ENCODE peak calls at places on chromosomes 11 and 22, in ten cellular contexts. T, M, B, O, W, L, H, J, R and F are unnamed samples.

GRCh38 chr22:44443641-44444235 is 54.3 kb downstream of the RTL6 start:
- DNase-seq in T (no peak), M (no peak), B (no peak), O (no peak), W (peak), L (no peak), H (no peak), J (no peak), R (no peak), F (peak)

GRCh38 chr22:33726294-33726711 is 194.0 kb downstream of the LARGE1 start:
- DNase-seq in T (no peak), M (no peak), B (no peak), O (peak), W (no peak), L (no peak), H (no peak), J (no peak), R (no peak), F (no peak)

GRCh38 chr22:49394116-49394785 is 433.4 kb downstream of the BRD1 start:
- DNase-seq in T (no peak), M (no peak), B (no peak), O (no peak), W (no peak), L (no peak), H (no peak), J (no peak), R (no peak), F (no peak)

GRCh38 chr11:119512373-119512772 is 89.4 kb upstream of the THY1 start:
- DNase-seq in T (peak), M (no peak), B (no peak), O (no peak), W (no peak), L (no peak), H (no peak), J (no peak), R (no peak), F (no peak)

GRCh38 chr11:6725386-6725896 is 42.3 kb upstream of the MRPL17 start:
- DNase-seq in T (no peak), M (no peak), B (no peak), O (no peak), W (no peak), L (no peak), H (no peak), J (no peak), R (no peak), F (no peak)

GRCh38 chr11:28089378-28089777 is 18.6 kb downstream of the KIF18A start:
- DNase-seq in T (no peak), M (no peak), B (no peak), O (no peak), W (no peak), L (no peak), H (no peak), J (no peak), R (no peak), F (no peak)

GRCh38 chr11:31872074-31872440 is 60.9 kb upstream of the PAX6 start:
- DNase-seq in T (no peak), M (no peak), B (no peak), O (no peak), W (no peak), L (no peak), H (no peak), J (no peak), R (no peak), F (no peak)

GRCh38 chr11:91308069-91308468 is 916.5 kb upstream of the FAT3 start:
- DNase-seq in T (no peak), M (peak), B (no peak), O (no peak), W (no peak), L (no peak), H (no peak), J (no peak), R (no peak), F (no peak)

GRCh38 chr11:58719406-58720117 is 12.2 kb downstream of the GLYAT start:
- DNase-seq in T (no peak), M (no peak), B (no peak), O (no peak), W (no peak), L (no peak), H (no peak), J (no peak), R (no peak), F (no peak)

GRCh38 chr11:101478587-101479375 is 105.0 kb downstream of the TRPC6 start:
- DNase-seq in T (no peak), M (peak), B (no peak), O (no peak), W (no peak), L (no peak), H (no peak), J (no peak), R (no peak), F (no peak)

GRCh38 chr22:20089226-20089976 is 9.4 kb downstream of the DGCR8 start:
- DNase-seq in T (no peak), M (no peak), B (no peak), O (no peak), W (no peak), L (no peak), H (no peak), J (no peak), R (no peak), F (no peak)

GRCh38 chr11:27390318-27390958 is 27.4 kb upstream of the CCDC34 start:
- DNase-seq in T (no peak), M (no peak), B (no peak), O (no peak), W (no peak), L (no peak), H (no peak), J (no peak), R (no peak), F (no peak)

GRCh38 chr11:92432515-92432914 is 207.9 kb downstream of the FAT3 start:
- DNase-seq in T (no peak), M (no peak), B (no peak), O (no peak), W (no peak), L (no peak), H (no peak), J (no peak), R (no peak), F (no peak)

GRCh38 chr22:29167032-29167911 is 38.4 kb upstream of the EMID1 start:
- DNase-seq in T (peak), M (no peak), B (peak), O (no peak), W (no peak), L (peak), H (no peak), J (no peak), R (no peak), F (no peak)

GRCh38 chr11:115201121-115201792 is 303.0 kb downstream of the CADM1 start:
- DNase-seq in T (no peak), M (no peak), B (no peak), O (peak), W (no peak), L (no peak), H (no peak), J (no peak), R (no peak), F (no peak)

GRCh38 chr11:94549166-94549565 is 5.4 kb downstream of the FUT4 start:
- DNase-seq in T (no peak), M (no peak), B (no peak), O (no peak), W (no peak), L (no peak), H (no peak), J (no peak), R (no peak), F (peak)

GRCh38 chr22:25347752-25348102 is 128.3 kb downstream of the CRYBB2 start:
- DNase-seq in T (no peak), M (no peak), B (no peak), O (no peak), W (no peak), L (no peak), H (no peak), J (no peak), R (no peak), F (no peak)

GRCh38 chr11:122668562-122669090 is 13.1 kb downstream of the UBASH3B start:
- DNase-seq in T (peak), M (no peak), B (no peak), O (peak), W (no peak), L (no peak), H (no peak), J (no peak), R (no peak), F (no peak)

GRCh38 chr11:47980907-47981621 is 705 bp downstream of the PTPRJ start:
- DNase-seq in T (peak), M (peak), B (no peak), O (no peak), W (peak), L (no peak), H (peak), J (no peak), R (no peak), F (peak)

GRCh38 chr11:61532136-61533038 is 23.8 kb downstream of the LRRC10B start:
- DNase-seq in T (peak), M (peak), B (peak), O (no peak), W (peak), L (peak), H (no peak), J (no peak), R (peak), F (peak)

GRCh38 chr11:1546077-1546535 is 26.0 kb downstream of the DUSP8 start:
- DNase-seq in T (no peak), M (no peak), B (no peak), O (no peak), W (peak), L (no peak), H (no peak), J (no peak), R (no peak), F (no peak)

GRCh38 chr11:67670316-67671210 is 3.9 kb downstream of the ALDH3B2 start:
- DNase-seq in T (no peak), M (no peak), B (no peak), O (no peak), W (peak), L (no peak), H (no peak), J (no peak), R (no peak), F (peak)

GRCh38 chr11:7577883-7578242 is 64.1 kb downstream of the PPFIBP2 start:
- DNase-seq in T (peak), M (no peak), B (no peak), O (no peak), W (no peak), L (peak), H (no peak), J (no peak), R (no peak), F (no peak)

GRCh38 chr11:112555491-112556364 is 295.1 kb upstream of the PLET1 start:
- DNase-seq in T (peak), M (peak), B (peak), O (no peak), W (peak), L (peak), H (peak), J (peak), R (peak), F (peak)

GRCh38 chr22:22823126-22823804 is 64.4 kb upstream of the IGLL5 start:
- DNase-seq in T (no peak), M (no peak), B (no peak), O (no peak), W (no peak), L (no peak), H (no peak), J (no peak), R (no peak), F (no peak)

GRCh38 chr11:22809893-22810292 is 19.7 kb downstream of the SVIP start:
- DNase-seq in T (no peak), M (no peak), B (no peak), O (no peak), W (no peak), L (no peak), H (no peak), J (no peak), R (no peak), F (no peak)

GRCh38 chr11:5983443-5983842 is 3.3 kb downstream of the OR52L1 start:
- DNase-seq in T (no peak), M (no peak), B (no peak), O (no peak), W (no peak), L (no peak), H (no peak), J (no peak), R (no peak), F (no peak)